ENCODE peak calls at places on chromosomes 7 and 10, in eight cellular contexts. L, C, N, D, G, U, F and O are unnamed samples.

GRCh38 chr10:34664706-34665105 is 150.4 kb downstream of the PARD3 start:
- DNase-seq in U (no peak), N (no peak), G (no peak), L (no peak), F (no peak), C (no peak), D (no peak), O (peak; percentile 13)

GRCh38 chr10:101065479-101066145 is 3.8 kb downstream of the KAZALD1 start:
- DNase-seq in U (peak; percentile 72), L (no peak), N (peak; percentile 50), F (peak; percentile 34), D (peak; percentile 17), C (no peak), G (no peak), O (no peak)

GRCh38 chr10:36489181-36489927 is 636.0 kb upstream of the ANKRD30A start:
- DNase-seq in D (no peak), C (no peak), U (peak; percentile 78), L (no peak), G (no peak), F (no peak), N (peak; percentile 88), O (no peak)

GRCh38 chr7:36507868-36508440 is 118.3 kb downstream of the ANLN start:
- DNase-seq in F (peak; percentile 43), C (no peak), D (no peak), U (no peak), L (no peak), N (no peak), G (no peak), O (no peak)

GRCh38 chr10:24685958-24686540 is 37.6 kb downstream of the ARHGAP21 start:
- DNase-seq in L (no peak), F (no peak), U (peak; percentile 68), D (no peak), N (peak; percentile 72), G (no peak), C (no peak), O (no peak)

GRCh38 chr10:111556666-111557065 is 479.8 kb downstream of the ADRA2A start:
- DNase-seq in C (no peak), U (no peak), N (no peak), G (no peak), D (no peak), F (no peak), L (no peak), O (no peak)

GRCh38 chr10:70549962-70550845 is 52.3 kb downstream of the PRF1 start:
- DNase-seq in F (peak; percentile 67), C (peak; percentile 83), N (peak; percentile 71), L (peak; percentile 81), G (peak; percentile 79), U (peak; percentile 73), D (peak; percentile 85), O (peak; percentile 93)

GRCh38 chr7:158829342-158830210 is at the start of gene ESYT2:
- DNase-seq in N (peak; percentile 98), F (peak; percentile 99), G (peak; percentile 98), D (peak; percentile 98), U (peak; percentile 98), L (peak; percentile 97), C (peak; percentile 85), O (peak; percentile 93)

GRCh38 chr10:68156373-68157185 is 47.3 kb downstream of the MYPN start:
- DNase-seq in G (peak; percentile 69), F (peak; percentile 44), L (peak; percentile 45), N (peak; percentile 84), D (peak; percentile 50), U (peak; percentile 87), C (peak; percentile 62), O (peak; percentile 75)

GRCh38 chr10:114380060-114380459 is 24.2 kb downstream of the AFAP1L2 start:
- DNase-seq in L (no peak), C (no peak), N (no peak), D (no peak), G (no peak), F (no peak), U (no peak), O (no peak)

GRCh38 chr7:92644406-92645113 is 54.4 kb upstream of the FAM133B start:
- DNase-seq in U (peak; percentile 45), F (peak; percentile 79), D (no peak), G (no peak), C (no peak), L (no peak), N (peak; percentile 55), O (no peak)

GRCh38 chr10:112689327-112689726 is 242.3 kb downstream of the VTI1A start:
- DNase-seq in D (no peak), L (peak; percentile 41), C (peak; percentile 66), N (peak; percentile 36), U (peak; percentile 24), F (peak; percentile 40), G (no peak), O (peak; percentile 81)

GRCh38 chr10:84845628-84846261 is 517.4 kb downstream of the CCSER2 start:
- DNase-seq in U (no peak), G (peak; percentile 38), C (peak; percentile 21), N (no peak), F (peak; percentile 71), D (no peak), L (no peak), O (peak; percentile 64)

GRCh38 chr7:150448789-150449147 is 1.7 kb upstream of the GIMAP8 start:
- DNase-seq in G (peak; percentile 91), F (peak; percentile 73), C (peak; percentile 84), L (peak; percentile 78), D (peak; percentile 88), U (peak; percentile 74), N (peak; percentile 60), O (peak; percentile 92)

GRCh38 chr7:157586426-157586955 is 249.7 kb downstream of the DNAJB6 start:
- DNase-seq in L (no peak), N (no peak), C (no peak), G (no peak), F (no peak), D (no peak), U (no peak), O (no peak)

GRCh38 chr10:4291995-4292394 is 507.0 kb upstream of the KLF6 start:
- DNase-seq in F (no peak), G (no peak), C (no peak), D (no peak), N (no peak), U (no peak), L (no peak), O (no peak)

GRCh38 chr7:920351-921070 is 34.0 kb downstream of the ADAP1 start:
- DNase-seq in N (no peak), L (peak; percentile 1), C (peak; percentile 11), D (no peak), G (no peak), U (no peak), F (no peak), O (no peak)

GRCh38 chr7:29563590-29564454 is at the start of gene PRR15:
- DNase-seq in L (peak; percentile 70), C (peak; percentile 84), N (peak; percentile 60), U (peak; percentile 61), F (no peak), G (no peak), D (peak; percentile 38), O (peak; percentile 96)

GRCh38 chr10:79055892-79056291 is 12.9 kb upstream of the ZMIZ1 start:
- DNase-seq in D (no peak), G (no peak), N (no peak), F (no peak), L (no peak), U (no peak), C (no peak), O (no peak)

GRCh38 chr10:5292196-5292735 is 72.5 kb upstream of the UCN3 start:
- DNase-seq in G (peak; percentile 54), L (no peak), N (peak; percentile 33), C (no peak), F (no peak), D (no peak), U (no peak), O (no peak)

GRCh38 chr7:73973091-73973490 is 54.9 kb upstream of the ELN start:
- DNase-seq in N (no peak), F (no peak), U (no peak), C (no peak), G (no peak), D (peak; percentile 28), L (no peak), O (no peak)

GRCh38 chr10:133127291-133128125 is 32.5 kb upstream of the KNDC1 start:
- DNase-seq in D (no peak), U (no peak), F (peak; percentile 61), N (no peak), L (peak; percentile 65), G (no peak), C (peak; percentile 80), O (peak; percentile 88)

GRCh38 chr10:102502337-102503151 is at the start of gene ACTR1A:
- DNase-seq in F (peak; percentile 97), D (peak; percentile 88), U (peak; percentile 100), L (peak; percentile 96), N (peak; percentile 100), C (peak; percentile 96), G (peak; percentile 99), O (peak; percentile 98)
- TF ChIP-seq CTCF in F (no peak), D (no peak), U (no peak), L (no peak), N (no peak), C (no peak), G (no peak), O (no peak)

GRCh38 chr7:50531401-50531906 is 33.8 kb downstream of the DDC start:
- DNase-seq in G (peak; percentile 11), L (no peak), N (no peak), F (peak; percentile 62), U (no peak), C (no peak), D (no peak), O (peak; percentile 73)
- TF ChIP-seq CTCF in G (no peak), L (no peak), N (no peak), F (no peak), U (no peak), C (no peak), D (no peak), O (no peak)

DNA sequence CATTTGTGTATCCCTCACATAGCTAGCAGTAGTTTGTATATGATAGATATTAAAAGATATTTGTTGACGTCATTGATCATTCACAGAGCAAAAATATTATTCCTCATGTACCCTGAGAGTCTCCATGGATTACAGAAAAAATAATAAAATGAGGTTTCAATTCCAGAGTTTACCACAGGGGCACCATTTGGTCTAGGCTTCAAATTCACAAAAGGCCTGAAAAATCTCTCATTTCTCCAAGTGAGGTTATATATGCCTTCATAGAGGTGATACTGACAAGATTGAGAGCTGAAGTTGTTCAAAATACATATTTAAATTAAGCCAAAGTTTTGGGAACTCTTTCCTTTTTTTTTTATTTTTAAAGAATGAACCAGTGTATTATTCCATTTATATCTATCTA is 52.7 kb downstream of the TMEM26 start:
- DNase-seq in C (no peak), F (no peak), G (no peak), U (no peak), L (no peak), N (no peak), D (no peak), O (no peak)
- TF ChIP-seq CTCF in C (no peak), F (no peak), G (no peak), U (peak; percentile 31), L (no peak), N (no peak), D (no peak), O (peak; percentile 39)

DNA sequence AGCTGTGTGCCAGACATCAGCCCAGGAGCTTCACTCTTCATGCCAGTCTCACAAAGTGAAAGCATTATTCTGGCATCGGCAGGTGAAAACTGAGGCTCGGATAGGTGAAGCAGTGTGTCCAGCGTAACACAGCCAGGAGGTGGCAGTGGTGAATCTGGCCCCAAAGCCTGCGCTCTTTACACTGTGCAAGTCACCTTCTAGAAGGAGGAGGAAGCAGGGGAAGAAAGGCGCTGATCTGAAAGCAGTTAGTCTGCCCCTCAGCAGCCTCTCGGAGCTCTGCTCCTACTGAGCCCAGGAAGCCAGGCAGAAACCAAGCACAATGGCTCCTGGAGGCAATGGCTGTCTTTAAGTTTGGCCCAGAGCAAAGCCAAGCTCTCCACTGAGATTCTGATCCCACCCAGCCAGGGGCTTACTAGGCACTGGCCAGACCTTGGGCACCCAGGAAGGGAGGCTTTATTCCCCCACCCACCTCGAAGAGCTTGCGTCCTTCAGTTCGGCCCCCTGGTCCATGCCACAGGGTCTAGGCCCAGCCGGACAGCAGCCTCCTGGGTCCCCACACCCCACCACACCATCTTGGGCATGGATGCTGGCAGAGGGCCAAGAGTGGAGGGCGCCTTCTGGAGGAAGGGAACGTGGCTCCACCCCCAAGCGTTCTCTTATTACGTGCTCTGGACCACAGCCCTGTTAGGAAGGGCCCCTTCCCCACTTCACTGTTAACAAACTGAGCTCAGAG is 104.5 kb downstream of the GRID1 start:
- DNase-seq in N (no peak), F (peak; percentile 72), L (peak; percentile 26), U (peak; percentile 1), C (peak; percentile 66), D (peak; percentile 78), G (peak; percentile 71), O (peak; percentile 84)
- TF ChIP-seq CTCF in N (no peak), F (peak; percentile 91), L (no peak), U (peak; percentile 7), C (no peak), D (no peak), G (peak; percentile 59), O (peak; percentile 76)